ENCODE peak calls at places on chromosomes 6 and 20, in nine cellular contexts. J is upper lobe of left lung, A is HCT116, H is GM12892, T is vagina, S is endothelial cell of umbilical vein, N is stomach, V is breast epithelium, P is GM12891. Q is an unnamed sample.

GRCh38 chr20:22511943-22512910 is 72.1 kb downstream of the FOXA2 start:
- DNase-seq in H (no peak), A (no peak), P (no peak), J (peak), N (peak), V (no peak), S (peak), T (peak), Q (no peak)

GRCh38 chr20:5674176-5674660 is 76.0 kb upstream of the SHLD1 start:
- DNase-seq in H (peak), N (no peak), A (peak), P (peak), V (no peak), T (no peak), J (no peak), S (no peak), Q (no peak)

GRCh38 chr20:62367136-62367482 is at the start of gene LAMA5:
- DNase-seq in J (peak), P (peak), V (no peak), H (peak), A (no peak), S (no peak), T (no peak), N (peak), Q (no peak)

GRCh38 chr20:3687655-3688054 is 5.8 kb upstream of the ADAM33 start:
- DNase-seq in N (no peak), J (no peak), V (no peak), T (no peak), A (peak), P (no peak), S (peak), H (no peak), Q (no peak)

GRCh38 chr6:15430947-15431405 is 185.1 kb downstream of the JARID2 start:
- DNase-seq in T (no peak), A (no peak), P (no peak), S (no peak), J (no peak), V (no peak), H (no peak), N (no peak), Q (no peak)

GRCh38 chr6:144149894-144150672 is at the start of gene STX11:
- DNase-seq in H (peak), N (peak), V (peak), P (peak), A (no peak), T (no peak), J (peak), S (peak), Q (peak)

GRCh38 chr20:39398656-39399055 is 436.5 kb downstream of the DHX35 start:
- DNase-seq in A (no peak), H (no peak), J (no peak), T (no peak), N (no peak), V (no peak), P (no peak), S (no peak), Q (no peak)

GRCh38 chr6:32148289-32148688 is 3.5 kb downstream of the PRRT1 start:
- DNase-seq in A (no peak), J (peak), T (no peak), N (no peak), S (no peak), H (no peak), V (no peak), P (no peak), Q (peak)

GRCh38 chr6:105400501-105400900 is 2.4 kb downstream of the PREP start:
- DNase-seq in P (no peak), S (no peak), T (no peak), H (no peak), N (no peak), J (no peak), V (no peak), A (no peak), Q (no peak)

GRCh38 chr6:100427452-100427851 is 37.3 kb downstream of the SIM1 start:
- DNase-seq in N (no peak), V (no peak), S (no peak), P (no peak), H (no peak), A (no peak), T (no peak), J (no peak), Q (no peak)

GRCh38 chr20:45872626-45873025 is 8.4 kb upstream of the ZSWIM1 start:
- DNase-seq in P (no peak), V (no peak), H (no peak), S (no peak), A (no peak), T (no peak), J (no peak), N (no peak), Q (peak)

GRCh38 chr6:36499918-36500317 is 47.4 kb downstream of the STK38 start:
- DNase-seq in V (no peak), P (no peak), S (no peak), H (no peak), A (no peak), T (no peak), J (no peak), N (no peak), Q (no peak)

GRCh38 chr20:38167851-38168760 is 3.0 kb upstream of the TGM2 start:
- DNase-seq in V (no peak), J (no peak), H (no peak), A (no peak), P (no peak), S (peak), N (peak), T (peak), Q (peak)

GRCh38 chr6:88964509-88964908 is 1.1 kb upstream of the RNGTT start:
- DNase-seq in A (no peak), J (no peak), T (no peak), V (no peak), P (no peak), H (no peak), N (no peak), S (no peak), Q (no peak)

GRCh38 chr6:43916091-43916923 is 146.3 kb downstream of the VEGFA start:
- DNase-seq in P (no peak), S (no peak), T (no peak), A (no peak), V (no peak), J (no peak), H (no peak), N (no peak), Q (no peak)

GRCh38 chr6:66851930-66852329 is 1144.9 kb upstream of the EYS start:
- DNase-seq in P (no peak), V (no peak), N (no peak), J (no peak), S (no peak), H (no peak), A (no peak), T (no peak), Q (no peak)

GRCh38 chr6:73811706-73812105 is 115.7 kb downstream of the CD109 start:
- DNase-seq in P (no peak), N (no peak), V (no peak), J (no peak), A (no peak), H (no peak), S (no peak), T (no peak), Q (no peak)

GRCh38 chr6:35919085-35919826 is 1.6 kb downstream of the SRPK1 start:
- DNase-seq in N (no peak), A (no peak), P (no peak), V (no peak), T (no peak), S (peak), J (no peak), H (no peak), Q (no peak)

GRCh38 chr6:41405941-41406340 is 70.5 kb downstream of the NCR2 start:
- DNase-seq in V (no peak), S (no peak), H (no peak), J (no peak), A (no peak), T (no peak), N (no peak), P (no peak), Q (no peak)

GRCh38 chr20:59776626-59777320 is 156.7 kb downstream of the SYCP2 start:
- DNase-seq in S (no peak), H (no peak), J (peak), N (no peak), P (no peak), V (no peak), T (peak), A (no peak), Q (no peak)

GRCh38 chr6:106370639-106371038 is 10.1 kb downstream of the CRYBG1 start:
- DNase-seq in T (no peak), S (no peak), H (no peak), N (no peak), A (peak), J (no peak), P (no peak), V (no peak), Q (no peak)

GRCh38 chr20:10659651-10660601 is 13.9 kb downstream of the JAG1 start:
- DNase-seq in N (no peak), T (no peak), P (no peak), H (no peak), S (no peak), A (no peak), V (no peak), J (peak), Q (no peak)

GRCh38 chr20:44295995-44296394 is 15.0 kb downstream of the FITM2 start:
- DNase-seq in P (no peak), N (no peak), A (no peak), V (no peak), S (no peak), H (no peak), T (no peak), J (no peak), Q (no peak)

GRCh38 chr6:51283723-51284122 is 465.1 kb downstream of the TFAP2B start:
- DNase-seq in P (no peak), V (no peak), A (no peak), J (no peak), N (no peak), S (no peak), H (no peak), T (no peak), Q (no peak)

DNA sequence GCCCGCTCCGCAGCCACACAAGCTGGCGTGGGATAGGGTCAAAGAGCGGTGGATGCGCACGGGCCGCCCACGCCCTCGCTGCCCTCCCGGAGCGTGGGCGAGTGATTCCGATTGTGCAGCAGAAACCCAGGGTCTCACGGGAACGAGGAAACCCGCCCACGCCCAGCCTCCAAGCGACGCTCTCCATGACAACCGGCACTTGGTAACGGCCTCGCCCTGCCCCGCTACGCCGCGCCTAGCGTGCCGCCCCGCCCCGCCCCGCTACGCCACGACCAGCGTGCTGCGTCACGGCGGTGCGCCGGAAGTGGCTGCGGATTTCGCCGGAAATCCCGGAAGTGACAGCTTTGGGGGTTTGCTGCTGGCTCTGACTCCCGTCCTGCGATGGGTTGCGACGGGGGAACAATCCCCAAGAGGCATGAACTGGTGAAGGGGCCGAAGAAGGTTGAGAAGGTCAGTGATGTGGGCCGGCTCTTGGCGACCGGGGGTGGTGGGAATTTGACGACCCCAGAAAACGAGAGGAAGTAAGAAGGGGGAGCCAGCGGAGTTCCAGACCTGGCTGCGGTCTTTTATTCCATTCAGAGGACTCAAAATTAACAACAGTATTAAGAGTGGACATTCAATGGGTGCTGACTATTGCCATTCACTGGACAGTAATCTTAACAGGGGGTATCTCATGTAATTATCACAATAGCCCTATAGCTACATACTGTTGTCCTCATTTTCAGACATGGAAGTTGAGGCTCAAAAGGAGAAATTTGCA is at the start of gene RTF2:
- DNase-seq in J (peak), T (peak), H (peak), V (peak), N (peak), S (peak), P (peak), A (peak), Q (peak)
- TF ChIP-seq POLR2A in J (peak), T (no peak), H (peak), V (peak), N (no peak), S (peak), P (peak), A (peak), Q (no peak)

GRCh38 chr20:51797357-51798025 is 4.8 kb downstream of the SALL4 start:
- DNase-seq in N (no peak), V (no peak), A (no peak), T (no peak), H (no peak), J (no peak), P (no peak), S (no peak), Q (no peak)
- TF ChIP-seq POLR2AphosphoS5 in N (no peak), V (no peak), A (no peak), T (no peak), H (no peak), J (no peak), P (no peak), S (no peak), Q (no peak)

DNA sequence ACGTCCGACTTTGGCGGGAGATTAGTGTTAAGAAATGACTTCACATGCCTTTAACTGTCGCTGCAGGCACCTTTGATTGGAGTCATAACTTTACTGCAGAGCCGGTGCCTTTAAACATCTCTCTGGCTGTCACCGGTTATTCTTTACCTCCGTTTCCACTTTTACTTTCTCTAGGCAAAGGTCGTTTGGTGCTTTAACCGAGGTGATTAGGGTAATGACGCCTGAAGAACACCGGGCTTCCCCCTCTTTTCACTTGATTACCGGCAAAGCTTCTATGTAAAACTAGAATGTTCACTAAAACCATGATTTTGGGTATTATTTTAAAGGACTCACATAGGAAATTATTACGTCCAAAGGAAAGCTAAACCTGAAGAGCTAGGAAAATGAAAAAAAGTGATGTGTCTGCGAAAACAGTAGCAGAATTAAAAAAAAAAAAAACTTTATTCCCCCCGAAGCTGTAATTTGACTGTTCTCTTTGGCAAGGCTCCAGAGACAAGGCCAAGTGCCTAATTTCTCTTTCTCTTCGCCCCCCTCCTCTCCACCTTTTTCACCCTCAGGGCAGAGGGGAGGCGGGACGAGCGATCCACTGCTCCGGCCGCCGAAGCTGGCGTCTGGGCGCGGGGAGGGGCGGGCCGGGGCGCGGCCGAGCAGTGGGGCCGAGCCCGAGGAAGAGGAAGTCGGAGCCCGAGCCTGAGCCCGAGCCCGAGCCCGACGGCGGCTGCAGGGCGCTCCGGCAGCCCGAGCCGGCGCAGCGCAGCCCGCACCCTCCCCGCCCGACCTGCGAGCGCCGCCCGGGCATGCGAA is at the start of gene PLEKHG1:
- DNase-seq in A (peak), N (peak), P (peak), S (peak), T (no peak), H (peak), J (peak), V (peak), Q (peak)
- TF ChIP-seq POLR2A in A (no peak), N (no peak), P (no peak), S (no peak), T (no peak), H (no peak), J (peak), V (no peak), Q (no peak)

GRCh38 chr20:1959156-1959555 is 34.7 kb downstream of the PDYN start:
- DNase-seq in V (no peak), N (no peak), S (no peak), H (no peak), P (no peak), J (no peak), A (no peak), T (no peak), Q (no peak)
- TF ChIP-seq POLR2AphosphoS5 in V (no peak), N (no peak), S (no peak), H (no peak), P (no peak), J (no peak), A (no peak), T (no peak), Q (no peak)

DNA sequence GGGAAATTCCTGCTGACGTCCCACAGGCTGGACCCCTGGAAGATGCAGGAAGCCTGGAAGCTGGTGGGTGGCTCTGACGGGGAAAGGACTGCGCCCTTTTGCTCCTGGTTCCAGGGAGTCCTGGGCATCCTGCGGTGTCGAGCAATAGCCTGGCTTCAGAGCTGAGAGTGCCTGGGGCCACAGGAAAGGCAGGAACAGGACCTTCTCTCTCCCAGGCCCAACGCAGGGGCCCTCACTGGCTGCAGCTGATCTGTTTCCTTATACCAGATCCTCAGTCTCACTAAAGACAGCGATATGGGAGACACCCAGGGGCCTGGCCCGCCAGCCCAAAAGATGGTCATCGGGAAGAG is 1.4 kb downstream of the B3GALT4 start:
- DNase-seq in H (no peak), T (no peak), S (no peak), N (no peak), V (no peak), A (no peak), J (no peak), P (no peak), Q (no peak)
- TF ChIP-seq POLR2A in H (no peak), T (no peak), S (no peak), N (no peak), V (no peak), A (no peak), J (no peak), P (no peak), Q (no peak)

Q was measured in spleen.